ENCODE peak calls at places on chromosomes 2 and 18, in seven cellular contexts. F is mammary epithelial cell; T is heart left ventricle; Y is activated naive CD4-positive, alpha-beta T cell; Z is NCI-H345; N is C1 segment of cervical spinal cord; Q is Calu3. X is an unnamed sample.

GRCh38 chr18:8439091-8439490 is 170.1 kb upstream of the RAB12 start:
- DNase-seq in T (no peak), Z (no peak), F (no peak), Q (no peak), N (no peak), Y (no peak), X (no peak)

GRCh38 chr2:136010126-136010525 is 24.7 kb upstream of the DARS1 start:
- DNase-seq in T (no peak), Q (no peak), Y (no peak), Z (no peak), N (no peak), F (no peak), X (no peak)

GRCh38 chr2:45134014-45134413 is 124.8 kb upstream of the SIX2 start:
- DNase-seq in Q (no peak), Z (no peak), F (no peak), N (no peak), T (no peak), Y (no peak), X (no peak)

GRCh38 chr2:74458132-74458956 is at the start of gene WBP1:
- DNase-seq in N (peak), Z (peak), Y (peak), T (peak), F (peak), Q (peak), X (peak)

GRCh38 chr2:15780912-15781574 is 159.3 kb upstream of the MYCN start:
- DNase-seq in T (no peak), F (no peak), Z (no peak), Y (no peak), Q (peak), N (no peak), X (peak)

GRCh38 chr2:199459286-199460100 is 1.8 kb upstream of the SATB2 start:
- DNase-seq in N (peak), T (peak), Y (peak), Q (peak), Z (peak), F (peak), X (peak)

GRCh38 chr2:240405133-240405532 is 30.3 kb upstream of the GPC1 start:
- DNase-seq in T (no peak), F (no peak), Z (no peak), Q (no peak), Y (no peak), N (no peak), X (no peak)

GRCh38 chr2:67516899-67517530 is 119.9 kb downstream of the ETAA1 start:
- DNase-seq in Q (no peak), N (no peak), F (no peak), Y (no peak), Z (peak), T (no peak), X (no peak)

GRCh38 chr2:40401896-40402295 is 50.0 kb downstream of the SLC8A1 start:
- DNase-seq in Q (peak), Y (no peak), Z (no peak), T (no peak), N (no peak), F (peak), X (peak)

GRCh38 chr2:85550476-85550875 is 10.8 kb downstream of the GGCX start:
- DNase-seq in N (no peak), Z (no peak), Q (no peak), F (no peak), Y (no peak), T (peak), X (no peak)

GRCh38 chr2:154264024-154264423 is 392.3 kb downstream of the GALNT13 start:
- DNase-seq in Y (no peak), N (no peak), F (peak), T (no peak), Q (peak), Z (no peak), X (peak)

GRCh38 chr2:202541137-202541536 is 93.6 kb upstream of the FAM117B start:
- DNase-seq in Z (no peak), Y (no peak), T (no peak), N (no peak), Q (no peak), F (no peak), X (no peak)